ENCODE peak calls at places on chromosome 7, in ten cellular contexts. One of them, this sample, is unnamed.

GRCh38 chr7:102285541-102286236 is 979 bp upstream of the SH2B2 start:
- DNase-seq in stomach: no peak
- DNase-seq in Panc1: no peak
- DNase-seq in sigmoid colon: no peak
- DNase-seq in fibroblast of lung: no peak
- DNase-seq in lower lobe of right lung: no peak
- DNase-seq in tibial artery: no peak
- DNase-seq in trophoblast cell: no peak
- DNase-seq in H9: no peak
- DNase-seq in endothelial cell of umbilical vein: no peak
- DNase-seq in this sample: no peak

GRCh38 chr7:1201916-1202315 is 30.8 kb upstream of the UNCX start:
- DNase-seq in stomach: no peak
- DNase-seq in Panc1: no peak
- DNase-seq in sigmoid colon: no peak
- DNase-seq in fibroblast of lung: no peak
- DNase-seq in lower lobe of right lung: no peak
- DNase-seq in tibial artery: no peak
- DNase-seq in trophoblast cell: no peak
- DNase-seq in H9: no peak
- DNase-seq in endothelial cell of umbilical vein: no peak
- DNase-seq in this sample: no peak

GRCh38 chr7:116441534-116441933 is 58.0 kb upstream of the CAV2 start:
- DNase-seq in stomach: no peak
- DNase-seq in Panc1: no peak
- DNase-seq in sigmoid colon: no peak
- DNase-seq in fibroblast of lung: no peak
- DNase-seq in lower lobe of right lung: no peak
- DNase-seq in tibial artery: no peak
- DNase-seq in trophoblast cell: peak; percentile 42
- DNase-seq in H9: no peak
- DNase-seq in endothelial cell of umbilical vein: peak; percentile 91
- DNase-seq in this sample: no peak

GRCh38 chr7:27424231-27424630 is 181.6 kb downstream of the EVX1 start:
- DNase-seq in stomach: no peak
- DNase-seq in Panc1: no peak
- DNase-seq in sigmoid colon: no peak
- DNase-seq in fibroblast of lung: no peak
- DNase-seq in lower lobe of right lung: no peak
- DNase-seq in tibial artery: no peak
- DNase-seq in trophoblast cell: no peak
- DNase-seq in H9: no peak
- DNase-seq in endothelial cell of umbilical vein: peak; percentile 37
- DNase-seq in this sample: peak; percentile 58

GRCh38 chr7:47535033-47535703 is 46.7 kb downstream of the TNS3 start:
- DNase-seq in stomach: no peak
- DNase-seq in Panc1: no peak
- DNase-seq in sigmoid colon: no peak
- DNase-seq in fibroblast of lung: peak; percentile 54
- DNase-seq in lower lobe of right lung: no peak
- DNase-seq in tibial artery: no peak
- DNase-seq in trophoblast cell: peak; percentile 88
- DNase-seq in H9: no peak
- DNase-seq in endothelial cell of umbilical vein: no peak
- DNase-seq in this sample: peak; percentile 75

GRCh38 chr7:64872809-64873500 is 30.1 kb upstream of the ZNF273 start:
- DNase-seq in stomach: peak; percentile 1
- DNase-seq in Panc1: no peak
- DNase-seq in sigmoid colon: no peak
- DNase-seq in fibroblast of lung: no peak
- DNase-seq in lower lobe of right lung: no peak
- DNase-seq in tibial artery: peak; percentile 42
- DNase-seq in trophoblast cell: no peak
- DNase-seq in H9: peak; percentile 2
- DNase-seq in endothelial cell of umbilical vein: no peak
- DNase-seq in this sample: no peak

GRCh38 chr7:43873300-43873699 is 4.0 kb upstream of the MRPS24 start:
- DNase-seq in stomach: no peak
- DNase-seq in Panc1: no peak
- DNase-seq in sigmoid colon: peak; percentile 81
- DNase-seq in fibroblast of lung: peak; percentile 93
- DNase-seq in lower lobe of right lung: no peak
- DNase-seq in tibial artery: no peak
- DNase-seq in trophoblast cell: peak; percentile 36
- DNase-seq in H9: no peak
- DNase-seq in endothelial cell of umbilical vein: no peak
- DNase-seq in this sample: peak; percentile 86

GRCh38 chr7:17530741-17531417 is 232.4 kb downstream of the AHR start:
- DNase-seq in stomach: no peak
- DNase-seq in Panc1: no peak
- DNase-seq in sigmoid colon: no peak
- DNase-seq in fibroblast of lung: peak; percentile 39
- DNase-seq in lower lobe of right lung: no peak
- DNase-seq in tibial artery: no peak
- DNase-seq in trophoblast cell: peak; percentile 26
- DNase-seq in H9: no peak
- DNase-seq in endothelial cell of umbilical vein: peak; percentile 60
- DNase-seq in this sample: peak; percentile 16

GRCh38 chr7:11517853-11518252 is 314.1 kb downstream of the THSD7A start:
- DNase-seq in stomach: no peak
- DNase-seq in Panc1: no peak
- DNase-seq in sigmoid colon: no peak
- DNase-seq in fibroblast of lung: no peak
- DNase-seq in lower lobe of right lung: no peak
- DNase-seq in tibial artery: no peak
- DNase-seq in trophoblast cell: no peak
- DNase-seq in H9: peak; percentile 32
- DNase-seq in endothelial cell of umbilical vein: no peak
- DNase-seq in this sample: no peak

GRCh38 chr7:152479595-152479994 is 43.8 kb upstream of the KMT2C start:
- DNase-seq in stomach: no peak
- DNase-seq in Panc1: no peak
- DNase-seq in sigmoid colon: no peak
- DNase-seq in fibroblast of lung: no peak
- DNase-seq in lower lobe of right lung: no peak
- DNase-seq in tibial artery: no peak
- DNase-seq in trophoblast cell: no peak
- DNase-seq in H9: no peak
- DNase-seq in endothelial cell of umbilical vein: no peak
- DNase-seq in this sample: no peak
- H3K4me1 ChIP-seq in stomach: no peaks in the 10 kb centered on the region
- H3K4me1 ChIP-seq in Panc1: no peaks in the 10 kb centered on the region
- H3K4me1 ChIP-seq in sigmoid colon: no peaks in the 10 kb centered on the region
- H3K4me1 ChIP-seq in fibroblast of lung: no peaks in the 10 kb centered on the region
- H3K4me1 ChIP-seq in lower lobe of right lung: no peaks in the 10 kb centered on the region
- H3K4me1 ChIP-seq in tibial artery: no peaks in the 10 kb centered on the region
- H3K4me1 ChIP-seq in trophoblast cell: no peaks in the 10 kb centered on the region
- H3K4me1 ChIP-seq in H9: no peaks in the 10 kb centered on the region
- H3K4me1 ChIP-seq in endothelial cell of umbilical vein: no peaks in the 10 kb centered on the region
- H3K4me1 ChIP-seq in this sample: no peaks in the 10 kb centered on the region

DNA sequence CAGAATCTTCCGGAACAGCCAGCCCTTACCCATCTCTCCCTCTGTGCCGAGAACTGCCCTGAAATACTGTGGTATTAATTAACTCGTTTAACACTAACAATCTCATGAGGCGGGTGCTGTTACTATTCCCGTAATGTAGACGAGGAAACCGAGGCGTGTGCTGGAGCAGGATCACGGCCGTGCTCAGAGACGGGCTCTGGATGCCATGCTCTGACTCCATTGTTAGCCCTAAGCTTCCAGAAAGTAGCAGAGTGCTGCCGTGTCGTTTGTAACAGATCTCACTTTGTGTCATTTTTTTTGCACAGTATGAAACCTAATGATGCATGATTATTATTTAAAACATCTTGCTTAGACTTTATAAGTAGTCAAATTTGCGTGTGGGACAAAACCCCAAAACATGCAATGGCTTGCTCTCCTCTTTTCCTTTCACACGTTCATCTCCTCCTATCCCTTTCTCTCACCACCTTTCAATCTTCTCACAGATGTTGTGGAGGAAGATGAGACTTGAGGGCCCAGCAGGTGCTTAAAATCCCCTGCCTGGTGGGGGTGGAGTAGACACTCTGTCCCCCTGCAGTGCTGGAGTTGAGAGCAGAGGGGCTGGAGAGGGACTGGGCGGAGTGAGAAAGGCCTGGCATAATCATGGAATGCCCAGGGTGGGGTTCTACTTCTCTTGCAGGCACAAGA is 479 bp upstream of the ACTR3C start:
- DNase-seq in stomach: no peak
- DNase-seq in Panc1: no peak
- DNase-seq in sigmoid colon: no peak
- DNase-seq in fibroblast of lung: no peak
- DNase-seq in lower lobe of right lung: no peak
- DNase-seq in tibial artery: no peak
- DNase-seq in trophoblast cell: peak; percentile 43
- DNase-seq in H9: no peak
- DNase-seq in endothelial cell of umbilical vein: no peak
- DNase-seq in this sample: peak; percentile 57
- H3K4me1 ChIP-seq in stomach: peaks cover 36% of the 10 kb centered on the region
- H3K4me1 ChIP-seq in Panc1: peaks cover 26% of the 10 kb centered on the region
- H3K4me1 ChIP-seq in sigmoid colon: no peaks in the 10 kb centered on the region
- H3K4me1 ChIP-seq in fibroblast of lung: no peaks in the 10 kb centered on the region
- H3K4me1 ChIP-seq in lower lobe of right lung: peaks cover 50% of the 10 kb centered on the region
- H3K4me1 ChIP-seq in tibial artery: peaks cover 12% of the 10 kb centered on the region
- H3K4me1 ChIP-seq in trophoblast cell: peaks cover 24% of the 10 kb centered on the region
- H3K4me1 ChIP-seq in H9: peaks cover 6% of the 10 kb centered on the region
- H3K4me1 ChIP-seq in endothelial cell of umbilical vein: peaks cover 3% of the 10 kb centered on the region
- H3K4me1 ChIP-seq in this sample: peaks cover 13% of the 10 kb centered on the region

GRCh38 chr7:149865437-149865836 is 8.3 kb upstream of the ATP6V0E2 start:
- DNase-seq in stomach: peak; percentile 36
- DNase-seq in Panc1: no peak
- DNase-seq in sigmoid colon: no peak
- DNase-seq in fibroblast of lung: no peak
- DNase-seq in lower lobe of right lung: no peak
- DNase-seq in tibial artery: no peak
- DNase-seq in trophoblast cell: no peak
- DNase-seq in H9: no peak
- DNase-seq in endothelial cell of umbilical vein: peak; percentile 14
- DNase-seq in this sample: peak; percentile 55

GRCh38 chr7:149868638-149869290 is 5.0 kb upstream of the ATP6V0E2 start:
- DNase-seq in stomach: no peak
- DNase-seq in Panc1: no peak
- DNase-seq in sigmoid colon: no peak
- DNase-seq in fibroblast of lung: no peak
- DNase-seq in lower lobe of right lung: no peak
- DNase-seq in tibial artery: no peak
- DNase-seq in trophoblast cell: no peak
- DNase-seq in H9: no peak
- DNase-seq in endothelial cell of umbilical vein: no peak
- DNase-seq in this sample: no peak

GRCh38 chr7:149867762-149868637 is 5.8 kb upstream of the ATP6V0E2 start:
- DNase-seq in stomach: no peak
- DNase-seq in Panc1: no peak
- DNase-seq in sigmoid colon: no peak
- DNase-seq in fibroblast of lung: no peak
- DNase-seq in lower lobe of right lung: no peak
- DNase-seq in tibial artery: no peak
- DNase-seq in trophoblast cell: no peak
- DNase-seq in H9: no peak
- DNase-seq in endothelial cell of umbilical vein: no peak
- DNase-seq in this sample: no peak

GRCh38 chr7:149866139-149866785 is 7.5 kb upstream of the ATP6V0E2 start:
- DNase-seq in stomach: no peak
- DNase-seq in Panc1: no peak
- DNase-seq in sigmoid colon: no peak
- DNase-seq in fibroblast of lung: no peak
- DNase-seq in lower lobe of right lung: no peak
- DNase-seq in tibial artery: no peak
- DNase-seq in trophoblast cell: no peak
- DNase-seq in H9: no peak
- DNase-seq in endothelial cell of umbilical vein: no peak
- DNase-seq in this sample: no peak

DNA sequence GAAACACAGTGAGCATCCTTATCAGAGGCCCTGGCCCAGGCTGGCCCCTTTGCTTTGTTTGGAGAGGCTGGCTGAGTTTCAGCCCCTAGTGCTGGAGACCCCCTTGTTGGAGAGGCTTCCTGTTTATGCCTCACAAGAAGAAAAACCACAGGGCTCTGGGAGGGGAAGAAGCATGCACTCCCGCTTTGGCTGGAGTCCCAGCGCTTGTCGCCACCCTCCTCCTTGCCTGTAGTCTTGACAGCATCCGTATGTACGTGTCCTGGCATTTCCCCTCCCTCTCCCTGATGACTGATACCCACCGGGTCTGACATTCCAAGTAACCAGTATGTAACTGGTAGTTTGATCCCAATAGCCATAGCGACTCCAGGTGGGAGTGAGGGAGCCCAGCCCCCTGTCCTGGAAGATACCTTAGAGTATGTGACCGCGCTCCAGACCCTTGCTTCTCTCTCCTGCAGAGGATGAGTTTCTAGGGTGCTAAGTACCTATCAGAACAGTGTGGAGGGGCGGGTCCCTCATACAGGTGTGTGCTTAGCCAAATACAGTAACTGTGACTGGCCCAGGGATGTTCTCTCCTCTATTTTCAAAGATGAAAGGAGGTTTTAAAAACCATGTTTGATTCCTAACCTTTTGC is 6.8 kb upstream of the ATP6V0E2 start:
- DNase-seq in stomach: no peak
- DNase-seq in Panc1: no peak
- DNase-seq in sigmoid colon: no peak
- DNase-seq in fibroblast of lung: peak; percentile 70
- DNase-seq in lower lobe of right lung: no peak
- DNase-seq in tibial artery: no peak
- DNase-seq in trophoblast cell: no peak
- DNase-seq in H9: no peak
- DNase-seq in endothelial cell of umbilical vein: no peak
- DNase-seq in this sample: no peak
- H3K4me1 ChIP-seq in stomach: no peaks in the 10 kb centered on the region
- H3K4me1 ChIP-seq in Panc1: no peaks in the 10 kb centered on the region
- H3K4me1 ChIP-seq in sigmoid colon: no peaks in the 10 kb centered on the region
- H3K4me1 ChIP-seq in fibroblast of lung: no peaks in the 10 kb centered on the region
- H3K4me1 ChIP-seq in lower lobe of right lung: peaks cover 12% of the 10 kb centered on the region
- H3K4me1 ChIP-seq in tibial artery: no peaks in the 10 kb centered on the region
- H3K4me1 ChIP-seq in trophoblast cell: no peaks in the 10 kb centered on the region
- H3K4me1 ChIP-seq in H9: no peaks in the 10 kb centered on the region
- H3K4me1 ChIP-seq in endothelial cell of umbilical vein: peaks cover 4% of the 10 kb centered on the region
- H3K4me1 ChIP-seq in this sample: no peaks in the 10 kb centered on the region

DNA sequence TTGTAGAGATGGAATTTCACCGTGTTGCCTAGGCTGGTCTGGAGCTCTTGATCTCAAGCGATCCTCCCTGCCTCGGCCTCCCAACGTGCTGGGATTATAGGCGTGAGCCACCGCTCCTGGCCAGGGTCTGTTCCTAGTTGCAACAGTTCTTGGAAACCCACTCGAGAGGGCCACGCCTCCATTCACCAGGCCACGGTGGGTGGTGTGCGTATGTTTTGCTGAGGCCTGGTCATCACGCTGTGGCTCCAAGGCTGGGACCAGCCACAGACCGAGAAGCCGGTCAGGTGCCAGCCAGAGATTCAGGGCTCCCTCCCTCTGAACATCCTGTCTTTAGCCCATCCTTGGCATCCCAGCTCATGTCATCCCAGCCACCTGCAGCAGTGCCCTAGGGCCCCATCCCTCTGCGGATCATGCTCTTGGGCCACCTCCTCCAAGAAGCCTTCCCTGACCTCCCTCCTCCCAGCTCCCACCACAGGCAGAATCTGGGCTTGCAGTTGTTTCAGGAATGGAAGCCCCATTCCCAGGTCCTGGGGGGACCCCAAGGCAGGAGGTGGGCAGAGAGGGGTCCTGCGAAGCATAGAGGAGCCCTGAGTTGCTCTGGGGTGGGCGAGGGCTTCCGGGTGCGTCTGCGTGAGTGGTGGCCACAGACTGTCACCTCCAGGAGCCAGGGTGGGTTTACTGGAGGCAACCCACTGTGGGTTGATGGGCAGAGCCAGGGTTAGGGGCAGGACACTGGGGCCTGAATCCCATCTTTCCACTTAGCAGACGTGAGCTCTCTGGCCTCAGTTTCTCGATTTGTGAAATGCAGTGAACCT is 5.2 kb downstream of the LAT2 start:
- DNase-seq in stomach: no peak
- DNase-seq in Panc1: no peak
- DNase-seq in sigmoid colon: no peak
- DNase-seq in fibroblast of lung: no peak
- DNase-seq in lower lobe of right lung: no peak
- DNase-seq in tibial artery: no peak
- DNase-seq in trophoblast cell: no peak
- DNase-seq in H9: no peak
- DNase-seq in endothelial cell of umbilical vein: no peak
- DNase-seq in this sample: no peak
- H3K4me1 ChIP-seq in stomach: peaks cover 1% of the 10 kb centered on the region
- H3K4me1 ChIP-seq in Panc1: peaks cover 6% of the 10 kb centered on the region
- H3K4me1 ChIP-seq in sigmoid colon: no peaks in the 10 kb centered on the region
- H3K4me1 ChIP-seq in fibroblast of lung: peaks cover 1% of the 10 kb centered on the region
- H3K4me1 ChIP-seq in lower lobe of right lung: peaks cover 26% of the 10 kb centered on the region
- H3K4me1 ChIP-seq in tibial artery: peaks cover 11% of the 10 kb centered on the region
- H3K4me1 ChIP-seq in trophoblast cell: no peaks in the 10 kb centered on the region
- H3K4me1 ChIP-seq in H9: no peaks in the 10 kb centered on the region
- H3K4me1 ChIP-seq in endothelial cell of umbilical vein: no peaks in the 10 kb centered on the region
- H3K4me1 ChIP-seq in this sample: no peaks in the 10 kb centered on the region

This sample was measured in small intestine.